ENCODE peak calls at places on chromosomes 11 and 22, in nine cellular contexts. Y is adrenal gland, F is esophagus muscularis mucosa, W is heart right ventricle, V is uterus, G is SK-N-SH, H is GM23338, Q is heart left ventricle, I is esophagus squamous epithelium. E is an unnamed sample. For H3K4me1, the result is how much of the 10 kb centered on the place peaks cover.

GRCh38 chr11:47044112-47044511 is 107.6 kb downstream of the CSTPP1 start:
- DNase-seq in Y (no peak), F (no peak), W (no peak), V (no peak), G (no peak), H (no peak), Q (no peak), I (no peak), E (no peak)

GRCh38 chr11:72321381-72321996 is 77.5 kb upstream of the PHOX2A start:
- DNase-seq in Y (no peak), F (no peak), W (no peak), V (no peak), G (peak), H (peak), Q (no peak), I (no peak), E (no peak)

GRCh38 chr11:99325807-99326206 is 305.1 kb downstream of the CNTN5 start:
- DNase-seq in Y (peak), F (no peak), W (no peak), V (no peak), G (no peak), H (no peak), Q (no peak), I (no peak), E (peak)

GRCh38 chr11:93895106-93895862 is 44.9 kb upstream of the VSTM5 start:
- DNase-seq in Y (peak), F (no peak), W (no peak), V (no peak), G (peak), H (peak), Q (no peak), I (no peak), E (no peak)

GRCh38 chr11:116732740-116733385 is 39.9 kb downstream of the BUD13 start:
- DNase-seq in Y (peak), F (no peak), W (peak), V (peak), G (peak), H (peak), Q (peak), I (no peak), E (peak)

GRCh38 chr11:7638710-7639642 is 34.3 kb downstream of the CYB5R2 start:
- DNase-seq in Y (no peak), F (no peak), W (no peak), V (peak), G (no peak), H (no peak), Q (no peak), I (no peak), E (no peak)

GRCh38 chr11:86291466-86292262 is 10.4 kb upstream of the HIKESHI start:
- DNase-seq in Y (peak), F (no peak), W (no peak), V (peak), G (peak), H (peak), Q (no peak), I (no peak), E (peak)

GRCh38 chr11:86947541-86947940 is 7.7 kb downstream of the FZD4 start:
- DNase-seq in Y (no peak), F (no peak), W (no peak), V (no peak), G (no peak), H (no peak), Q (no peak), I (no peak), E (no peak)

GRCh38 chr22:29348956-29349355 is 33.5 kb upstream of the RASL10A start:
- DNase-seq in Y (no peak), F (no peak), W (no peak), V (no peak), G (no peak), H (no peak), Q (no peak), I (no peak), E (peak)

GRCh38 chr11:69209936-69210659 is 54.4 kb downstream of the SMIM38 start:
- DNase-seq in Y (peak), F (no peak), W (no peak), V (no peak), G (no peak), H (no peak), Q (no peak), I (no peak), E (no peak)

GRCh38 chr11:97087419-97087818 is 697.6 kb downstream of the JRKL start:
- DNase-seq in Y (no peak), F (no peak), W (no peak), V (no peak), G (no peak), H (no peak), Q (no peak), I (no peak), E (no peak)

GRCh38 chr11:97092823-97093222 is 703.0 kb downstream of the JRKL start:
- DNase-seq in Y (no peak), F (no peak), W (no peak), V (no peak), G (no peak), H (no peak), Q (no peak), I (no peak), E (no peak)
- TF ChIP-seq CTCF in Y (no peak), F (no peak), W (peak), V (no peak), G (peak), H (peak), Q (no peak), I (no peak), E (no peak)

DNA sequence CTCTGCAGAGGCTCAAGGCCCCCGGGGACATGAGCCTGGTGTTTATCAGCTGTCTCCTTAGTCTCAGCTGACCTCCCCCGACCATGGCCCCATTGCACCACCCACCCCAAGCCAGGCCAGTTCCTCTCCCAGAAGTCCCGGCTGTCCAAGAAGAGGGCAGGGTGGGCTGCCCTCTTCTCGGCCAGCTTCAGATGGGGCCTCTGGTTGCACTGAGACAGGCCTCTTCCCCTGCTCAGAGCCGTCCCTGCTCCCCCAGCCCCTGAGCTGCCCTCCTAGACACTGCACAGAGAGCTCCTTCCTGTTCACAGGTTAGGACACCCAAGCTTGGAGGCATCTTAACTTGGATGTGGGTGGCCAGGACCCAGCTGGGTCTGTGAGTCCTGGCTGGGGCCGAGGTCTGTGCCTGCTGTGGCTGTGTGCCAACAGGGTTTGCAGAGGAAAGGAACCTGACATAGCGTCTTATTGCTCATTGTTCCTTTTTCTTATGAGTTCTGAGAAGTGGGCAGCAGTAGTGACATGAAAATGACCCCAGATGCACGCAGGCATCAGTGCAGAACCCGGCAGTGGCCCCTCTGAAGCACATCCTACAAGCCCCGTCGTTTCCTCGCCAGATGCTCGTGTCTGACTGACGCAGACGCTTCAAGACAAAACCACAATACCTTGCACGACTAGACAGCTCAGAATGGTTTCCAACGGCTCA is 5.5 kb downstream of the TRABD start:
- DNase-seq in Y (peak), F (no peak), W (peak), V (no peak), G (peak), H (no peak), Q (no peak), I (peak), E (no peak)
- H3K4me1 ChIP-seq in Y (under half), F (under half), W (under half), V (under half), G (under half), H (under half), Q (under half), I (under half), E (under half)

DNA sequence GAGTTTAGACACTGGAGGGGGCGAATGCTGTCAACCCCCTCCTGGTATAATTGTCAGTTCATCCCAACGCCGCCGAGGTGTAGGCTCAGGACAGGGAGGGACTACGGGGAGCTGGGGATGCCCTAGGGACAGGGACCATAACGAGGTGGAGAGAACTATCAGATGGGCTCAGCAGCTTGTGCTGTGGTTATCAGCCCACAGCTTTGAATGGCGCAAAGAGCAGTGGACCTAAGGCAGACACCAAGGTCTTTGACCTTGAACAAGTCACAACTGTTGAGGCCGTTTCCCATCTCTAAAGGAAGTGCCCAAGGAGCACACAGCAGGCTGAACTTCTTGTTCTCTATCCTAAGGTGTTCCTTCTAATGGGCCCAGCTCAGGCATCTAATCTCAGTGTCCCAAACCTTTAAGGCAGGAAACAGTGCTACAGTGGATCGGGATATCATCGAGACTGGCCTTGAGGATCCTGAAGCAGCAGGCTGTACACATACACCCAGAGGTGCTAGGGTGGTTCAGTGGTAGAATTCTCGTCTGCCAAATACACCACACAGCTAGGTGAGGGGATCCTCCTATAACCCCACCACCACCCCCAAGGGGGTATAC is 993 bp upstream of the TUT1 start:
- DNase-seq in Y (peak), F (no peak), W (no peak), V (no peak), G (no peak), H (no peak), Q (no peak), I (no peak), E (no peak)
- H3K27ac ChIP-seq in Y (peak), F (peak), W (peak), V (peak), G (peak), H (peak), Q (peak), I (peak), E (no peak)

GRCh38 chr11:65399845-65400244 is 13.4 kb downstream of the FRMD8 start:
- DNase-seq in Y (no peak), F (no peak), W (no peak), V (no peak), G (no peak), H (no peak), Q (no peak), I (no peak), E (no peak)

GRCh38 chr11:65401803-65402248 is 15.4 kb downstream of the FRMD8 start:
- DNase-seq in Y (no peak), F (no peak), W (no peak), V (no peak), G (no peak), H (no peak), Q (no peak), I (no peak), E (no peak)

GRCh38 chr11:65399249-65399648 is 12.8 kb downstream of the FRMD8 start:
- DNase-seq in Y (no peak), F (no peak), W (no peak), V (no peak), G (no peak), H (no peak), Q (no peak), I (no peak), E (no peak)

GRCh38 chr11:65401073-65401802 is 14.8 kb downstream of the FRMD8 start:
- DNase-seq in Y (no peak), F (no peak), W (no peak), V (no peak), G (no peak), H (peak), Q (no peak), I (no peak), E (no peak)

GRCh38 chr11:65400295-65401072 is 14.0 kb downstream of the FRMD8 start:
- DNase-seq in Y (no peak), F (no peak), W (no peak), V (no peak), G (no peak), H (no peak), Q (no peak), I (no peak), E (no peak)
- TF ChIP-seq CTCF in Y (no peak), F (no peak), W (no peak), V (no peak), G (no peak), H (no peak), Q (no peak), I (no peak), E (no peak)

GRCh38 chr11:9580894-9581293 is 7.4 kb downstream of the WEE1 start:
- DNase-seq in Y (no peak), F (no peak), W (no peak), V (no peak), G (no peak), H (no peak), Q (no peak), I (no peak), E (no peak)
- H3K4me1 ChIP-seq in Y (under half), F (under half), W (under half), V (under half), G (under half), H (under half), Q (under half), I (under half), E (under half)

GRCh38 chr11:65781152-65781961 is 581 bp upstream of the AP5B1 start:
- DNase-seq in Y (peak), F (no peak), W (no peak), V (no peak), G (peak), H (peak), Q (no peak), I (no peak), E (no peak)

GRCh38 chr11:65779669-65779918 is 1.2 kb downstream of the AP5B1 start:
- DNase-seq in Y (no peak), F (no peak), W (no peak), V (no peak), G (no peak), H (no peak), Q (no peak), I (no peak), E (no peak)

GRCh38 chr11:65778901-65779668 is 1.7 kb downstream of the AP5B1 start:
- DNase-seq in Y (no peak), F (peak), W (no peak), V (no peak), G (peak), H (no peak), Q (no peak), I (no peak), E (no peak)

GRCh38 chr11:65780770-65781151 is at the start of gene AP5B1:
- DNase-seq in Y (peak), F (no peak), W (peak), V (peak), G (peak), H (peak), Q (peak), I (no peak), E (peak)

DNA sequence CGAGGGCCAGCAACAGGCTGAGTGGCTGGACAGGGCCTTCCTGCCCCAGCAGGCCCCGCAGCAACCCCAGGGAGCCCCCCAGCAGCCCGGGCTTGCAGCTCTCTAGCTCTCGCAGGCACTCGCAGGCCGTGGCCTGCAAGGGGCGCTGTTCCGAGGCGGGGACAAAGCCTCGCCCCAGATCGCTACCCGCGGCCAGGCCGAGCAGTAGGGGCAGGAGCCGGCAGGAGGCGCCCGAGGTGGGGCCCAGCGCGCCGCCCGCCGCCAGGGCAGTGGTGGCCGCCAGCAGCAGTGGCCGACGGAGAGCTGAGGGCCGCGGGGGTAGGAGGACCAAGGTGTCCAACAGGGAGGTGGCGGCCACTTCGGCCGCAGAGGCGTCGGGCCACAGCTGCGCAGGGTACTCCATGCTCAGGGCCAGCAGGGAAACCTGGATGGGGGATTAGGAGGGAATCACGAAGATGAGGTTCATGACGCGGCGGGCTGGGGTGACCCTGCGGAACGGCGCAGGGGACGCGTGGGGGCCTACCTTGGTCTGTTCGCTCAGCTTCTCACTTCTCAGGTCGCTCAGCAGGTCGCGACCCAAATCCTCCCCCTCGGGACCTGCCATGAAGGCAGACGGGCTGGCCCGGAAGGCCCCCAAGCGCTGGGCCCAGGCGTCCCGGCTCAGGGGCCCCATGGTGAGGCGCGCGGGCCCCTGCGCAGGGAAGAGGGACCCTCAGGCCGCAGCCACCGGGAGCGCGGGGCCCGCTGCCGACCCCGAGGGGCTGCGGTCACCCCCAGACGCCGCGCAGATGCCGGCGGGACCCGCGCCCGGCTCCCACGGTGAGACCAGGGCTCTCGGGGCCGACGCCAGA is 632 bp downstream of the AP5B1 start:
- DNase-seq in Y (peak), F (peak), W (peak), V (peak), G (peak), H (peak), Q (peak), I (no peak), E (no peak)
- H3K27ac ChIP-seq in Y (peak), F (peak), W (no peak), V (peak), G (peak), H (no peak), Q (peak), I (peak), E (peak)

DNA sequence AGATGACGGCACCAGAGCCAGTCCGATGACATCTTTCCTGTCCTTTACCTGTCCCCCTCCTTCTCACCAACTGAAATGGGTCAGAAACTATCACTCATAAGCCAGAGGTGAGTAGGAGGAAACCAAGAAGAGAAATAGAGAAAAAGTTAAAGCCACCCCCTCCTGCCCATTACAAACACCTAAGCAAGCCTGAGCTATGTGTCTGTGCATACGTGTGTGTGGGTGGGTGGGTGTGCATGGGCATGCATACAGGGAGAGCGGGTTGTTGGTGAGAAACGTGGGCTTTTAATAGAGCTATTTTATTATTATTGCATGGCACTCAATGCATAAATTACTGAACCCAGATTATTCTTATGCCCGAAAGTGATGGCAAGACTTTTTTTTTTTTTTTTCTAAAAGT is 2.6 kb downstream of the PATE4 start:
- DNase-seq in Y (no peak), F (no peak), W (no peak), V (no peak), G (no peak), H (no peak), Q (no peak), I (no peak), E (no peak)
- TF ChIP-seq CTCF in Y (no peak), F (no peak), W (no peak), V (no peak), G (no peak), H (no peak), Q (no peak), I (no peak), E (no peak)

DNA sequence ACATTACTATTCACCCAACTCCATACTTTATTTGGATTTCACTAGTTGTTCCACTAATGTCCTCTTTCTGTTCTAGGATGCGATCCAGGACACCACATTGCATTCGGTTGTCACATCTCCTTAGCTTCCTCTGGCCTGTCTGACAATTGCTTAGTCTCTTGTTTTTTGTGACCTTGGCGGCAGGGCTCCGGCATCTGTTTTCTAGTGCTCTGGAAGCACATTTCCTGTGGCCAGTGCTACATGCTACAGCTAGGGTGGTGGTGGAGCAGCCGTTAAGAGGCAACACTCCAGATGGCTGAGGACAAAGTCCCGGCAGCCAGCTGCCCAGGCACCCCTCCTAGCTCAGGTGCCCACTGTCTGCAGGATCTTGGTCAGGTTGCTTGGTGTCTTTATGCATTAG is 6.8 kb downstream of the STX3 start:
- DNase-seq in Y (peak), F (no peak), W (no peak), V (no peak), G (no peak), H (no peak), Q (peak), I (no peak), E (no peak)
- H3K4me1 ChIP-seq in Y (under half), F (under half), W (under half), V (under half), G (under half), H (under half), Q (under half), I (under half), E (under half)

GRCh38 chr11:35280727-35281126 is 138.6 kb downstream of the SLC1A2 start:
- DNase-seq in Y (no peak), F (no peak), W (no peak), V (no peak), G (no peak), H (no peak), Q (no peak), I (no peak), E (no peak)

GRCh38 chr11:35277827-35278226 is 138.9 kb downstream of the CD44 start:
- DNase-seq in Y (no peak), F (no peak), W (no peak), V (no peak), G (no peak), H (no peak), Q (no peak), I (no peak), E (no peak)

GRCh38 chr11:35285471-35285870 is 133.9 kb downstream of the SLC1A2 start:
- DNase-seq in Y (no peak), F (no peak), W (no peak), V (no peak), G (no peak), H (no peak), Q (no peak), I (no peak), E (no peak)

GRCh38 chr11:35282226-35282882 is 137.0 kb downstream of the SLC1A2 start:
- DNase-seq in Y (peak), F (no peak), W (no peak), V (no peak), G (no peak), H (no peak), Q (no peak), I (no peak), E (no peak)

DNA sequence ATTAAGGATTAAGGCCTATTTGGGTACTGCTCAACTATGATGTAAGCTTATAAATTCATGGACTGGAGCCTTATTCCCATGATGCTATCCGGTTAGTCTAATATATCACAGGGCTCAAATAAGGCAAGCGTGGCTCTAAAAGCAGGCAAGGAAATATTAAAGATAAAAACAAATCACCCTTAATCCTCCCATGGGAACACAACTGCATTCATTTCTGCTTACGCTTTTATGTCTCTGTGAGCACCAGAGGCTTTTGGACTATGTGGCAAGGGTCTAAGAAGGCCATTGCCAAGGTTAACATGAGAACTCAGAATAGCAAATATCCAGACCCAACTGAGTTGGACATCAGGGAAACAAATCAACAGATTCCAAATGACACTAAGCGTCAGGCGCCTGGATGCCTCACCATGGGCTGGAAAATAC is 138.2 kb downstream of the SLC1A2 start:
- DNase-seq in Y (no peak), F (no peak), W (no peak), V (peak), G (no peak), H (no peak), Q (peak), I (no peak), E (no peak)
- H3K27ac ChIP-seq in Y (no peak), F (no peak), W (no peak), V (peak), G (no peak), H (no peak), Q (peak), I (peak), E (no peak)

E was measured in foreskin keratinocyte.